ENCODE peak calls at places on chromosomes 1 and 21, in nine cellular contexts. Z is left ventricle myocardium inferior; L is ovary; M is LoVo; K is CD4-positive, alpha-beta T cell; H is activated CD4-positive, alpha-beta T cell treated with anti-CD3 and anti-CD28 coated beads, Interleukin-2, amount 50 U/mL, for 1 hour; P is effector CD4-positive, alpha-beta T cell; B is ELR; I is kidney. S is an unnamed sample.
A peak's percentile ranks its signal among the peaks of the same experiment; 100 is the strongest.

GRCh38 chr1:240575976-240576666 is 35.8 kb downstream of the GREM2 start:
- DNase-seq in K (no peak), Z (no peak), B (peak; percentile 62), I (no peak), P (peak; percentile 2), H (peak; percentile 6), L (no peak), M (no peak), S (no peak)

GRCh38 chr21:34807146-34807880 is 138.5 kb downstream of the CLIC6 start:
- DNase-seq in B (peak; percentile 98), I (no peak), L (no peak), K (peak; percentile 39), H (peak; percentile 51), M (peak; percentile 86), P (peak; percentile 53), Z (no peak), S (no peak)

GRCh38 chr1:158830904-158831507 is at the start of gene MNDA:
- DNase-seq in H (no peak), B (no peak), M (no peak), K (no peak), L (no peak), Z (no peak), P (no peak), I (no peak), S (peak; percentile 20)

GRCh38 chr1:245416771-245417170 is 262.0 kb downstream of the KIF26B start:
- DNase-seq in M (no peak), K (no peak), I (no peak), L (no peak), Z (no peak), B (no peak), P (no peak), H (no peak), S (no peak)

GRCh38 chr1:16167331-16168143 is 11.7 kb upstream of the EPHA2 start:
- DNase-seq in L (peak; percentile 74), K (peak; percentile 57), P (peak; percentile 63), M (no peak), B (peak; percentile 59), H (peak; percentile 61), I (no peak), Z (no peak), S (peak; percentile 63)

GRCh38 chr1:174021611-174022079 is 512 bp downstream of the RC3H1 start:
- DNase-seq in Z (peak; percentile 47), I (peak; percentile 86), M (no peak), B (peak; percentile 67), P (peak; percentile 14), L (peak; percentile 50), K (peak; percentile 6), H (peak; percentile 23), S (no peak)

GRCh38 chr1:20981903-20982695 is 194.6 kb downstream of the EIF4G3 start:
- DNase-seq in M (no peak), H (no peak), B (peak; percentile 50), Z (no peak), L (no peak), K (no peak), P (no peak), I (no peak), S (no peak)

GRCh38 chr1:155324717-155325595 is 4.3 kb downstream of the RUSC1 start:
- DNase-seq in Z (peak; percentile 46), I (peak; percentile 90), H (no peak), B (peak; percentile 78), K (peak; percentile 22), M (peak; percentile 58), P (no peak), L (peak; percentile 57), S (no peak)

GRCh38 chr1:234961468-234962339 is 166.9 kb downstream of the TOMM20 start:
- DNase-seq in H (no peak), I (no peak), M (peak; percentile 50), L (no peak), P (no peak), B (peak; percentile 69), Z (no peak), K (no peak), S (no peak)

GRCh38 chr1:234398849-234399381 is 25.7 kb downstream of the COA6 start:
- DNase-seq in H (no peak), P (no peak), L (no peak), K (no peak), M (no peak), Z (no peak), I (no peak), B (peak; percentile 50), S (no peak)

GRCh38 chr21:29258626-29259335 is 39.9 kb upstream of the BACH1 start:
- DNase-seq in B (peak; percentile 90), K (no peak), M (peak; percentile 15), I (no peak), Z (no peak), H (no peak), P (no peak), L (no peak), S (no peak)

GRCh38 chr21:45547211-45547900 is 5.1 kb upstream of the SLC19A1 start:
- DNase-seq in B (no peak), K (no peak), P (no peak), H (no peak), M (no peak), L (no peak), Z (no peak), I (peak; percentile 8), S (no peak)

GRCh38 chr21:18252686-18253085 is 8.1 kb downstream of the CHODL start:
- DNase-seq in M (no peak), P (no peak), L (no peak), K (no peak), I (no peak), B (no peak), H (no peak), Z (no peak), S (no peak)

GRCh38 chr1:222068937-222069336 is 327.0 kb upstream of the DUSP10 start:
- DNase-seq in P (no peak), M (no peak), B (peak; percentile 52), I (no peak), L (no peak), K (no peak), H (no peak), Z (no peak), S (no peak)

S was measured in GM18507.